ENCODE peak calls at places on chromosomes 3 and 15, in eight cellular contexts. N is ovary; O is spleen; V is naive thymus-derived CD4-positive, alpha-beta T cell; C is CD4-positive, alpha-beta memory T cell; W is small intestine; F is pancreas; D is CD8-positive, alpha-beta T cell. S is an unnamed sample. For H3K4me1, the result is how much of the 10 kb centered on the place peaks cover.

GRCh38 chr3:45499529-45499928 is 95.0 kb upstream of the LIMD1 start:
- DNase-seq in N (no peak), O (no peak), V (no peak), C (no peak), W (peak), F (no peak), D (no peak), S (no peak)

GRCh38 chr3:29144807-29145206 is 136.1 kb upstream of the RBMS3 start:
- DNase-seq in N (peak), O (no peak), V (no peak), C (no peak), W (no peak), F (no peak), D (no peak), S (no peak)

GRCh38 chr15:60391722-60392340 is 6.0 kb downstream of the ANXA2 start:
- DNase-seq in N (no peak), O (no peak), V (no peak), C (no peak), W (peak), F (no peak), D (no peak), S (no peak)

GRCh38 chr3:126136428-126137220 is 43.8 kb downstream of the ALDH1L1 start:
- DNase-seq in N (peak), O (peak), V (no peak), C (no peak), W (no peak), F (peak), D (no peak), S (peak)

GRCh38 chr3:23314981-23315805 is 112.1 kb downstream of the UBE2E2 start:
- DNase-seq in N (no peak), O (no peak), V (no peak), C (no peak), W (no peak), F (no peak), D (no peak), S (no peak)

GRCh38 chr3:8239718-8240698 is 261.6 kb upstream of the LMCD1 start:
- DNase-seq in N (no peak), O (no peak), V (no peak), C (peak), W (peak), F (peak), D (no peak), S (no peak)

GRCh38 chr3:10319804-10320203 is 1.1 kb downstream of the SEC13 start:
- DNase-seq in N (no peak), O (no peak), V (no peak), C (no peak), W (no peak), F (no peak), D (no peak), S (no peak)

GRCh38 chr3:79414035-79414434 is 353.8 kb downstream of the ROBO1 start:
- DNase-seq in N (no peak), O (no peak), V (no peak), C (no peak), W (no peak), F (no peak), D (no peak), S (no peak)

GRCh38 chr3:72739521-72740466 is 108.5 kb downstream of the SHQ1 start:
- DNase-seq in N (no peak), O (no peak), V (no peak), C (no peak), W (no peak), F (no peak), D (no peak), S (no peak)

GRCh38 chr3:171614318-171614967 is 154.2 kb upstream of the TNIK start:
- DNase-seq in N (peak), O (peak), V (no peak), C (peak), W (peak), F (peak), D (no peak), S (peak)

GRCh38 chr3:99925584-99925983 is 107.9 kb downstream of the CMSS1 start:
- DNase-seq in N (peak), O (no peak), V (no peak), C (no peak), W (peak), F (peak), D (no peak), S (peak)

GRCh38 chr3:43894176-43895049 is 203.7 kb downstream of the ABHD5 start:
- DNase-seq in N (peak), O (peak), V (no peak), C (no peak), W (peak), F (peak), D (no peak), S (peak)

GRCh38 chr15:40029979-40030893 is 8.7 kb downstream of the SRP14 start:
- DNase-seq in N (no peak), O (no peak), V (no peak), C (no peak), W (peak), F (peak), D (no peak), S (no peak)

GRCh38 chr3:24437326-24437725 is 57.3 kb downstream of the THRB start:
- DNase-seq in N (no peak), O (no peak), V (no peak), C (no peak), W (no peak), F (no peak), D (no peak), S (no peak)

GRCh38 chr3:24435581-24435980 is 59.1 kb downstream of the THRB start:
- DNase-seq in N (no peak), O (no peak), V (no peak), C (no peak), W (no peak), F (no peak), D (no peak), S (peak)

GRCh38 chr3:24432989-24433388 is 61.7 kb downstream of the THRB start:
- DNase-seq in N (no peak), O (no peak), V (no peak), C (no peak), W (no peak), F (no peak), D (no peak), S (no peak)

GRCh38 chr3:24428470-24428869 is 66.2 kb downstream of the THRB start:
- DNase-seq in N (no peak), O (no peak), V (no peak), C (no peak), W (no peak), F (no peak), D (no peak), S (no peak)

GRCh38 chr3:24433838-24434591 is 60.6 kb downstream of the THRB start:
- DNase-seq in N (no peak), O (no peak), V (no peak), C (no peak), W (peak), F (no peak), D (no peak), S (no peak)
- H3K4me1 ChIP-seq in N (under half), O (under half), V (under half), C (under half), W (under half), F (under half), D (under half), S (under half)

DNA sequence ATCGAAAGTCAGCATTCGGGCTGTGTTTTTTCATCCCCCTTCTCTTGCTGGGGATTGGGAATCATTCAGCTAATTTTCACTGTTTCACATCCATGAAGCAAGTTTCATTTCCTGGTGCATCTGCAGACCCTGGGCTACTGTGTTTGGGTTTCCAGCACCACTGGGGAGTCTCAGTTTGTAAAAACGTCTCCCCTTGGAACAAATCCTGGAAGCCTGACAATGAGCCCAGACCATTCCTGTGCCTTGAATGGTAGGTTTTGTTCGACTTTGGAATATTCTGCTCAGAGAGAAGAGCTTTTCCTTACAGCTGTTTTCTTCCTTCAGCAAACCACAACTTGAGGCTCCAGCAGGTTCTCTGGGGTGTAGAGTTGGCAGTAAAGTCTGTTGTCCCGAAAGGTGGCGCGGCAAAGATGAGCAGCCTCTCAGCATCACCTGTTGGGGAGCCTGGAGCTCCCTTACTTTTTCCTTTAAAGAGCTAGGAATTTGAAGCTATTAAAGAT is 65.3 kb downstream of the BOC start:
- DNase-seq in N (no peak), O (no peak), V (no peak), C (no peak), W (no peak), F (no peak), D (no peak), S (no peak)
- H3K4me3 ChIP-seq in N (no peak), O (no peak), V (no peak), C (no peak), W (no peak), F (no peak), D (no peak), S (no peak)

GRCh38 chr15:57506422-57506821 is 85.3 kb upstream of the MYZAP start:
- DNase-seq in N (no peak), O (no peak), V (no peak), C (no peak), W (no peak), F (peak), D (no peak), S (no peak)

GRCh38 chr15:57505949-57506391 is 85.7 kb upstream of the MYZAP start:
- DNase-seq in N (no peak), O (no peak), V (no peak), C (no peak), W (peak), F (peak), D (no peak), S (peak)

GRCh38 chr15:57505056-57505713 is 86.5 kb upstream of the MYZAP start:
- DNase-seq in N (no peak), O (no peak), V (no peak), C (no peak), W (peak), F (peak), D (no peak), S (no peak)

GRCh38 chr15:57509121-57509520 is 82.6 kb upstream of the MYZAP start:
- DNase-seq in N (no peak), O (no peak), V (no peak), C (no peak), W (no peak), F (no peak), D (no peak), S (no peak)

DNA sequence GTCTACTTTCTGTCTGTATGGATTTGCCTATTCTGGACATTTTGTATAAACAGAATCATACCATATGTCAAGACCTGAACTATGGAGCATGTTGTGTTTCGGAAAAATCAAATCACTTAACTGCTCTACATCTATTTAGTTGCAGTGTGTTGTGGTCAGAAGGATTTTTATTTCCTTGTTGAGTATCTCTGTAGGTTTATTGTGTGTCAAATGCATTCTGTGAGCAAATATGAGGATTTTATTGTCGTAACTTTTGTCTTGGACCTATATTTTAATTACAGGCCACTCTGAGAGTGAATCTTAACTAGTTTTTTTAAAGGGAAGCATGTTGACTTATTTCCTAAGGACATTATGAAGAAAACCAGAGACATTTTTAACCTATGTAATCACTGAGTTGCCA is 84.6 kb upstream of the MYZAP start:
- DNase-seq in N (no peak), O (no peak), V (no peak), C (no peak), W (no peak), F (no peak), D (no peak), S (no peak)
- H3K4me1 ChIP-seq in N (under half), O (under half), V (under half), C (under half), W (under half), F (half or more), D (under half), S (under half)

GRCh38 chr15:63051701-63052066 is 9.1 kb downstream of the TPM1 start:
- DNase-seq in N (no peak), O (no peak), V (no peak), C (no peak), W (no peak), F (no peak), D (no peak), S (no peak)

GRCh38 chr15:63054985-63055384 is 12.4 kb downstream of the TPM1 start:
- DNase-seq in N (no peak), O (no peak), V (no peak), C (no peak), W (peak), F (no peak), D (no peak), S (no peak)

GRCh38 chr15:63052128-63052826 is 9.7 kb downstream of the TPM1 start:
- DNase-seq in N (no peak), O (no peak), V (no peak), C (no peak), W (no peak), F (no peak), D (no peak), S (no peak)

GRCh38 chr15:63054281-63054683 is 11.7 kb downstream of the TPM1 start:
- DNase-seq in N (no peak), O (no peak), V (no peak), C (no peak), W (peak), F (no peak), D (no peak), S (no peak)

GRCh38 chr15:63052961-63053698 is 10.6 kb downstream of the TPM1 start:
- DNase-seq in N (peak), O (no peak), V (no peak), C (no peak), W (peak), F (peak), D (no peak), S (no peak)
- H3K4me3 ChIP-seq in N (no peak), O (no peak), V (no peak), C (no peak), W (no peak), F (no peak), D (no peak), S (no peak)

GRCh38 chr3:12961726-12962036 is 111.5 kb downstream of the IQSEC1 start:
- DNase-seq in N (no peak), O (no peak), V (no peak), C (no peak), W (no peak), F (no peak), D (no peak), S (no peak)

GRCh38 chr3:12962292-12962691 is 110.9 kb downstream of the IQSEC1 start:
- DNase-seq in N (no peak), O (no peak), V (no peak), C (no peak), W (no peak), F (no peak), D (no peak), S (no peak)

GRCh38 chr3:12960497-12960896 is 112.7 kb downstream of the IQSEC1 start:
- DNase-seq in N (no peak), O (no peak), V (no peak), C (no peak), W (no peak), F (no peak), D (no peak), S (no peak)

GRCh38 chr3:12959838-12960378 is 113.3 kb downstream of the IQSEC1 start:
- DNase-seq in N (no peak), O (peak), V (no peak), C (no peak), W (no peak), F (no peak), D (no peak), S (no peak)

DNA sequence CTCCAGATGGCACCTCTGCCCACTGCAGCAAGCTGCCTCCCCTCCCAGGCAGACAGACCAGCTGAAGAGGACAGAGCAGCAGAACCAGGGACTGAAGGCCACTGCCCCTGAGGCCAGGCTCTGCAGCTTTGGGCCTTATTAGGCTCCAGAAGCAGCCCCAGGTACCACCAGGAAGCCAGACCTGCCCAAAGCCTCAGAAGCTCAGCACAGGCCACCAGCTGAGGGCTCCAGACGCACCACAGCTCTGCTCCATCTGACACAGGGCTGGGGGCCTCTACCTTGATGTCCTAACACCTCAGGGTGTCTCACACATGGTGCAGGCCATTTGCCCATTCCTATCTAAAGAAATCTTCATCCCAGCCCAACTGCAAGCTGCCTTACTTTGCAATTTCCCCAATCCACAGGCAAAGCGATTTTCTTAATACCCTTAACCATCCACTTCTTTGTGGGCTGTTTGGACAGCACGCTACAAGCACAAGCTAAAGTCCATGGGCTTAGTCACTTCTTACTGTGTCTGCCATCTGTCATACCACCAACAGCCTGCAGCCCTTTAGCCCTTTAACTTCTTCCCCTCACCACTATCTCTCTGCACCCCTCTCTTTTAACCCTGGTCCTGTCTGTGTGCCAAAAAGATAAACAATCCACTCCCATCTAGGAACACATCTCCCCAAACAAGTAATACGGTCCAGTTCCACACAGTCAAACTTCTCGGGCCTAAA is 112.1 kb downstream of the IQSEC1 start:
- DNase-seq in N (no peak), O (no peak), V (no peak), C (no peak), W (peak), F (no peak), D (no peak), S (no peak)
- H3K4me1 ChIP-seq in N (half or more), O (half or more), V (half or more), C (half or more), W (under half), F (under half), D (half or more), S (under half)

GRCh38 chr3:150747909-150748568 is 14.9 kb downstream of the SIAH2 start:
- DNase-seq in N (no peak), O (no peak), V (no peak), C (no peak), W (no peak), F (no peak), D (no peak), S (no peak)

GRCh38 chr3:150745832-150746231 is 17.1 kb downstream of the SIAH2 start:
- DNase-seq in N (no peak), O (no peak), V (no peak), C (no peak), W (no peak), F (no peak), D (no peak), S (no peak)

GRCh38 chr3:150746791-150747590 is 16.0 kb downstream of the SIAH2 start:
- DNase-seq in N (peak), O (no peak), V (no peak), C (no peak), W (no peak), F (no peak), D (no peak), S (no peak)

GRCh38 chr3:150749218-150749617 is 13.8 kb downstream of the SIAH2 start:
- DNase-seq in N (no peak), O (no peak), V (no peak), C (no peak), W (no peak), F (no peak), D (no peak), S (no peak)

GRCh38 chr3:150748648-150749047 is 14.3 kb downstream of the SIAH2 start:
- DNase-seq in N (no peak), O (no peak), V (no peak), C (no peak), W (no peak), F (no peak), D (no peak), S (no peak)
- H3K4me3 ChIP-seq in N (no peak), O (no peak), V (no peak), C (no peak), W (no peak), F (no peak), D (no peak), S (no peak)

GRCh38 chr15:56208641-56209155 is 35.0 kb downstream of the RFX7 start:
- DNase-seq in N (no peak), O (no peak), V (no peak), C (no peak), W (no peak), F (no peak), D (no peak), S (no peak)
- H3K4me1 ChIP-seq in N (under half), O (under half), V (under half), C (half or more), W (under half), F (under half), D (under half), S (under half)

S was measured in aorta.